ENCODE peak calls at places on chromosome 16, in four cellular contexts. V is globus pallidus, W is right lobe of liver, I is RWPE2. F is an unnamed sample.

GRCh38 chr16:24844101-24845030 is 1.4 kb upstream of the SLC5A11 start:
- DNase-seq in V (no peak), I (no peak), W (no peak), F (no peak)

GRCh38 chr16:68936729-68937631 is 93.6 kb downstream of the TANGO6 start:
- DNase-seq in I (no peak), W (no peak), V (peak; percentile 4), F (no peak)

GRCh38 chr16:65524997-65525396 is 403.1 kb upstream of the CDH11 start:
- DNase-seq in V (no peak), I (no peak), W (no peak), F (no peak)

GRCh38 chr16:81790772-81791171 is 11.7 kb downstream of the PLCG2 start:
- DNase-seq in V (no peak), I (no peak), W (no peak), F (no peak)

GRCh38 chr16:19014456-19014855 is 30.7 kb downstream of the TMC7 start:
- DNase-seq in I (no peak), V (peak; percentile 32), W (no peak), F (no peak)

GRCh38 chr16:29815032-29815721 is 775 bp upstream of the PAGR1 start:
- DNase-seq in I (no peak), V (no peak), W (no peak), F (peak; percentile 75)

GRCh38 chr16:19601083-19601976 is 45.8 kb downstream of the VPS35L start:
- DNase-seq in I (no peak), V (peak; percentile 85), W (no peak), F (no peak)

GRCh38 chr16:19084139-19084538 is 16.7 kb downstream of the COQ7 start:
- DNase-seq in V (no peak), W (no peak), I (no peak), F (no peak)

GRCh38 chr16:88264641-88265285 is 118.0 kb upstream of the ZNF469 start:
- DNase-seq in I (peak; percentile 99), V (peak; percentile 11), W (peak; percentile 72), F (peak; percentile 96)

GRCh38 chr16:87584975-87585374 is 17.3 kb upstream of the JPH3 start:
- DNase-seq in W (no peak), V (no peak), I (no peak), F (no peak)

GRCh38 chr16:17817260-17817659 is 346.5 kb upstream of the XYLT1 start:
- DNase-seq in V (no peak), W (no peak), I (no peak), F (no peak)

GRCh38 chr16:50273888-50274770 is 7.8 kb downstream of the ADCY7 start:
- DNase-seq in V (no peak), W (peak; percentile 47), I (peak; percentile 45), F (no peak)

GRCh38 chr16:31135535-31136286 is at the start of gene PRSS8:
- DNase-seq in W (peak; percentile 92), V (no peak), I (peak; percentile 86), F (peak; percentile 98)

GRCh38 chr16:86802013-86802412 is 223.7 kb downstream of the FOXL1 start:
- DNase-seq in V (no peak), W (no peak), I (no peak), F (no peak)

GRCh38 chr16:14186954-14187306 is 115.8 kb downstream of the MRTFB start:
- DNase-seq in V (no peak), W (no peak), I (no peak), F (no peak)

GRCh38 chr16:68737046-68737729 is at the start of gene CDH1:
- DNase-seq in W (peak; percentile 92), I (peak; percentile 98), V (no peak), F (peak; percentile 98)